ENCODE peak calls at places on chromosomes 12 and 14, in ten cellular contexts. M is NCI-H2081 treated with DMSO at 0.1 percent for 48 hours; J is kidney epithelial cell; T is endothelial cell; N is astrocyte; R is mesendoderm; D is fibroblast of the conjunctiva; Q is stimulated activated CD8-positive, alpha-beta memory T cell treated with anti-CD3 and anti-CD28 coated beads, Interleukin-15, amount 100 ng/mL, for 1 hour; X is IMR-90; S is AG08395. A is an unnamed sample.

GRCh38 chr14:29144598-29144997 is 378.0 kb downstream of the FOXG1 start:
- DNase-seq in M (no peak), J (no peak), T (no peak), N (peak), R (no peak), D (peak), Q (no peak), X (peak), S (peak), A (no peak)

GRCh38 chr12:124165695-124166094 is 129.2 kb upstream of the RFLNA start:
- DNase-seq in M (no peak), J (no peak), T (no peak), N (no peak), R (no peak), D (no peak), Q (no peak), X (no peak), S (no peak), A (no peak)

GRCh38 chr12:32501835-32502333 is 102.5 kb downstream of the FGD4 start:
- DNase-seq in M (peak), J (peak), T (peak), N (peak), R (peak), D (peak), Q (no peak), X (peak), S (peak), A (no peak)

GRCh38 chr12:116201908-116202307 is 75.6 kb downstream of the MED13L start:
- DNase-seq in M (no peak), J (no peak), T (no peak), N (peak), R (no peak), D (no peak), Q (no peak), X (peak), S (peak), A (no peak)

GRCh38 chr14:69600304-69600891 is 11.0 kb upstream of the SUSD6 start:
- DNase-seq in M (no peak), J (no peak), T (no peak), N (no peak), R (no peak), D (no peak), Q (no peak), X (no peak), S (no peak), A (no peak)

GRCh38 chr12:53193953-53194716 is 12.9 kb downstream of the ITGB7 start:
- DNase-seq in M (no peak), J (no peak), T (no peak), N (no peak), R (no peak), D (no peak), Q (no peak), X (no peak), S (no peak), A (no peak)

GRCh38 chr14:75884198-75884611 is 97.6 kb downstream of the TGFB3 start:
- DNase-seq in M (no peak), J (no peak), T (peak), N (peak), R (peak), D (no peak), Q (no peak), X (peak), S (peak), A (no peak)

GRCh38 chr14:90970167-90970600 is 90.3 kb downstream of the RPS6KA5 start:
- DNase-seq in M (no peak), J (peak), T (no peak), N (peak), R (no peak), D (peak), Q (no peak), X (peak), S (no peak), A (no peak)

GRCh38 chr14:85247071-85247470 is 282.9 kb upstream of the FLRT2 start:
- DNase-seq in M (no peak), J (no peak), T (no peak), N (no peak), R (no peak), D (no peak), Q (no peak), X (no peak), S (no peak), A (no peak)

GRCh38 chr14:54200726-54201125 is 196.1 kb upstream of the CDKN3 start:
- DNase-seq in M (no peak), J (no peak), T (no peak), N (no peak), R (no peak), D (no peak), Q (no peak), X (peak), S (peak), A (no peak)

GRCh38 chr12:1122803-1123202 is 131.8 kb downstream of the ERC1 start:
- DNase-seq in M (no peak), J (no peak), T (no peak), N (no peak), R (peak), D (no peak), Q (peak), X (no peak), S (no peak), A (peak)

GRCh38 chr14:100122481-100123215 is 36.8 kb downstream of the DEGS2 start:
- DNase-seq in M (no peak), J (no peak), T (no peak), N (no peak), R (no peak), D (no peak), Q (no peak), X (no peak), S (no peak), A (no peak)

GRCh38 chr12:1234073-1234472 is 243.1 kb downstream of the ERC1 start:
- DNase-seq in M (no peak), J (no peak), T (no peak), N (peak), R (no peak), D (no peak), Q (no peak), X (peak), S (peak), A (no peak)

GRCh38 chr12:108516511-108517275 is 1.6 kb downstream of the FICD start:
- DNase-seq in M (no peak), J (no peak), T (no peak), N (no peak), R (peak), D (no peak), Q (no peak), X (no peak), S (no peak), A (no peak)

GRCh38 chr12:117045175-117045997 is 53.8 kb downstream of the TESC start:
- DNase-seq in M (peak), J (no peak), T (no peak), N (no peak), R (no peak), D (no peak), Q (no peak), X (no peak), S (no peak), A (peak)

GRCh38 chr12:51763743-51764142 is 84.8 kb downstream of the FIGNL2 start:
- DNase-seq in M (no peak), J (no peak), T (no peak), N (no peak), R (no peak), D (no peak), Q (no peak), X (no peak), S (no peak), A (no peak)

GRCh38 chr14:28163261-28163660 is 603.3 kb upstream of the FOXG1 start:
- DNase-seq in M (no peak), J (no peak), T (no peak), N (no peak), R (peak), D (no peak), Q (no peak), X (no peak), S (no peak), A (no peak)

A was measured in CMK.